ENCODE peak calls at places on chromosomes 6 and 20, in ten cellular contexts. P is tibial nerve, F is neural progenitor cell, C is hepatocyte, Q is uterus, Y is heart right ventricle, K is HepG2, L is cardiac muscle cell, Z is ovary, T is body of pancreas. E is an unnamed sample.

GRCh38 chr20:16018881-16019280 is 554.4 kb downstream of the KIF16B start:
- DNase-seq in Z (no peak), Y (no peak), C (no peak), F (no peak), P (no peak), K (no peak), T (no peak), Q (no peak), L (no peak), E (no peak)

GRCh38 chr6:11398451-11399326 is 138.9 kb upstream of the TMEM170B start:
- DNase-seq in K (peak; percentile 97), Q (no peak), F (no peak), L (peak; percentile 36), Y (no peak), P (no peak), T (no peak), Z (no peak), C (peak; percentile 50), E (peak; percentile 36)

GRCh38 chr6:108598316-108598863 is 37.7 kb downstream of the FOXO3 start:
- DNase-seq in Q (no peak), L (peak; percentile 54), Z (no peak), T (no peak), P (no peak), F (no peak), Y (no peak), C (peak; percentile 59), K (no peak), E (no peak)

GRCh38 chr6:14110001-14110818 is 7.4 kb upstream of the CD83 start:
- DNase-seq in Y (no peak), C (no peak), Q (no peak), K (no peak), F (no peak), Z (no peak), T (no peak), P (no peak), L (no peak), E (no peak)

GRCh38 chr6:136723780-136724179 is 68.5 kb downstream of the MAP3K5 start:
- DNase-seq in Z (no peak), T (peak; percentile 32), P (no peak), K (no peak), Q (no peak), C (no peak), Y (no peak), L (no peak), F (no peak), E (peak; percentile 44)

GRCh38 chr6:25337004-25337403 is 57.8 kb downstream of the CARMIL1 start:
- DNase-seq in K (no peak), F (no peak), P (no peak), Q (no peak), L (peak; percentile 48), T (no peak), Z (no peak), Y (no peak), C (no peak), E (no peak)

GRCh38 chr6:70270287-70271005 is 32.4 kb downstream of the COL9A1 start:
- DNase-seq in L (no peak), C (no peak), Q (no peak), K (no peak), Z (no peak), Y (no peak), F (peak; percentile 88), T (no peak), P (no peak), E (peak; percentile 94)

GRCh38 chr20:18577942-18578341 is 9.9 kb upstream of the DTD1 start:
- DNase-seq in K (no peak), T (no peak), L (no peak), Y (no peak), P (no peak), C (no peak), Z (no peak), Q (no peak), F (no peak), E (no peak)

GRCh38 chr6:28225056-28225834 is at the start of gene ZSCAN9:
- DNase-seq in Q (peak; percentile 87), C (peak; percentile 93), Z (peak; percentile 85), K (peak; percentile 86), P (peak; percentile 55), Y (peak; percentile 84), F (peak; percentile 96), L (peak; percentile 93), T (peak; percentile 89), E (peak; percentile 75)

GRCh38 chr6:28218312-28219248 is 6.5 kb upstream of the ZSCAN9 start:
- DNase-seq in K (peak; percentile 70), C (peak; percentile 77), T (peak; percentile 78), Y (peak; percentile 85), Q (peak; percentile 51), P (peak; percentile 30), L (peak; percentile 78), F (peak; percentile 69), Z (peak; percentile 58), E (peak; percentile 75)

GRCh38 chr6:28226460-28226859 is 1.4 kb downstream of the ZSCAN9 start:
- DNase-seq in P (no peak), C (no peak), Y (no peak), T (no peak), Z (no peak), L (no peak), F (no peak), K (no peak), Q (no peak), E (no peak)

GRCh38 chr6:28220164-28221133 is 4.6 kb upstream of the ZSCAN9 start:
- DNase-seq in Y (no peak), L (no peak), P (no peak), C (no peak), F (no peak), T (no peak), K (no peak), Q (no peak), Z (no peak), E (no peak)

DNA sequence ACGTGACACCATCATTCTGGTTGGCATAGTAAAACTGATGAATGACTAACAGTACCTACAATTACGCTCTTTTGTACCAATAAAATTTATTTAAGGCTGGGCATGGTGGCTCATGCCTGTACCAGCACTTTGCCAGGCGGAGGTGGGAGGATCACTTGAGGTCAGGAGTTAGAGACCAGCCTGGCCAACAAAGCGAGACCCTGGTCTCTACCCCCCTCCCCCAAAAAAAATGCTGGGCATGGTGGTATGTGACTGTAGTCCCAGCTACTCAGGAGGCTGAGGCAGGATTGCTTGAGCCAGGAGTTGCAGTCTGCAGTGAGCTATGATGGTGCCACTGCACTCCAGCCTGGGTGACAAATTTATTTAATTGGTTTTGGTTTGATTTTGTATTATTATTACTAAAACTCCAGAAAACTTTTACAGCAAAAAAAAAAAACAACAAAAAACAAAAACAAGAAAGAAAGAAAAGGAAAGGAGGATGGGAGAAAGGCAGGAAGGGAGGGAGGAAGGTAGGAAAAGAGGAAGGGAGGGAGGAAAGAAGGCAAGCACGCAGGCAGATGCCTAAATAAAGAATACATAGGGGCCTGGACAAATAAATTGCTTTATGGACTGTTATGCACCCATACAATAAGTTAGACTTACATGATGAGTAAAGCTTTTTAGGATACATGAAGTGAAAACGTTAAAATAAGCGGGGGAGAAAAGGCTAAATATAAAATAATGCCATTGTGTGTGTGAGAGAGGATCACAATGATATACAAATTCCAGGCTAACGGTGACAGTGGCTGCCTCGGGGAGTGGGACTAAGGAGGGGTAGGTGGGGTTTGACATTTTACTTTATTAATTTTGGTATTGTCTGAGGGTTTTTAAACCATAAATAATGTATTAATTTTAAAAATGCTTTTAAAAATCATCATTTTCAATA is 682 bp upstream of the ZSCAN9 start:
- DNase-seq in F (no peak), Y (no peak), K (no peak), P (no peak), C (no peak), Z (no peak), L (no peak), Q (no peak), T (no peak), E (no peak)
- H3K27ac ChIP-seq in F (no peak overlapping the region), Y (peak overlapping the region; percentile 72), K (peak overlapping the region; percentile 55), P (peak overlapping the region; percentile 61), C (peak overlapping the region; percentile 76), Z (no peak overlapping the region), L (peak overlapping the region; percentile 88), Q (peak overlapping the region; percentile 83), T (peak overlapping the region; percentile 34), E (peak overlapping the region; percentile 77)

DNA sequence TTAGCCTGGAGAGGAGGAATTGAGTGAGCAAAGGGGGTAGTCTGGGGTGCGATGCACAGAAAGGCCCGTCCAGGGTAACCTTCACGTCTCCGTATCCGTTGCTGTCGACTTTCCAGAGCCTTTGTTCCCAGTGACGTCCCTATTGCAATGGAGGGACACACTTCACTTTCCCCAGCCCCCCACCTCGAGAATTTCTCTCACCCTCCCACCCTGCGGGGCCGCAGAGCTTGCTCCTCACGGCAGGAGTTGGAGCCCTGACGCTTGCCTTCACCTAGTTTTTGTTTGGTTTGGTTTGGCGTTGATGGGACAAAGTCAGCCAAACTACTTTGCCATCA is 633 bp upstream of the MOXD1 start:
- DNase-seq in C (no peak), Q (no peak), P (no peak), Y (no peak), K (no peak), T (no peak), F (peak; percentile 31), L (no peak), Z (no peak), E (no peak)
- H3K4me3 ChIP-seq in C (peak overlapping the region; percentile 89), Q (peak overlapping the region; percentile 53), P (peak overlapping the region; percentile 82), Y (peak overlapping the region; percentile 69), K (peak overlapping the region; percentile 45), T (no peak overlapping the region), F (peak overlapping the region; percentile 82), L (peak overlapping the region; percentile 81), Z (peak overlapping the region; percentile 75), E (no peak overlapping the region)

DNA sequence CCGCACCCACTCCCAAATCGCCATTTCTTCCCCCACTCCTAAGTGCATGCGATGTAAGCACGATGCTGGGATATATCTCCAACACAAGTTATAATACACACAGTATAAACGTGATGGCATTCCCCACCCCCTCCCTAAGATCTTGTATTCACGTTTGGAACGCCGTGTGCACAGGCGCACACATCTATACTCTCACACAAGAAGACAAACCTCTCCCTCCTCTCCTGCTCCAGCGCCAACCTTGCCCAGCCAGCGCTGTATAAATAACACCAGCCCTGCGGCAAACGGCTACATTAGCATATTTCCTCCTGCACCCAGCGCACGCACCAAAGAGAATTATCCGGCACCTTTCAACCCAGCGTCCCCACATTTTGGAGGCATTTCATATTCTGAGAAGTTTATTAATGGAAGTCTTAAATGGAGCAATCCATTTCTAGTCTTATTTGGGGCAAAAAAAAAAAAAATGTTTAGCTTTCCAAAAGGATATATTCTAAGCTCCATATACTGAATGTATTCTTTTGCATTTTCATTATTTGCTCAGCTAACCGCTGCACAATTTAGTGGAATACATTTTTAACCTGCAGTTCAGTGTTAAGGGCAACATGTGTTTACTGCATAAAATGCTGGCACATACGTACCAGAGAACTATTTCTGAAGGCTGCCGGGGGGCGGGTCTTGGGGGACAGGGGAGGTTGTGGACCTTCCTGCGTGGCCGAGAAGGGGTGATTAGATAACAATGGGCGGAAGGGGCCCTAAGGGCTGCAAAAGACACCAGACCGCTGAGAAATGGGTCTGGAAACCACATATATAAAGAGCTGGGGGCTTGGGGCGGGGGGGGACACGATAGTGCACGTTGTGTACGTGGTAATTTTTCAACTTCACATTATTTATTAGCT is 1.1 kb upstream of the SLC22A23 start:
- DNase-seq in F (peak; percentile 59), C (peak; percentile 61), Q (peak; percentile 28), L (peak; percentile 31), P (no peak), Z (no peak), K (peak; percentile 37), Y (peak; percentile 26), T (peak; percentile 77), E (peak; percentile 56)
- H3K27ac ChIP-seq in F (no peak overlapping the region), C (no peak overlapping the region), Q (peak overlapping the region; percentile 75), L (no peak overlapping the region), P (peak overlapping the region; percentile 69), Z (peak overlapping the region; percentile 41), K (no peak overlapping the region), Y (peak overlapping the region; percentile 56), T (peak overlapping the region; percentile 56), E (no peak overlapping the region)

DNA sequence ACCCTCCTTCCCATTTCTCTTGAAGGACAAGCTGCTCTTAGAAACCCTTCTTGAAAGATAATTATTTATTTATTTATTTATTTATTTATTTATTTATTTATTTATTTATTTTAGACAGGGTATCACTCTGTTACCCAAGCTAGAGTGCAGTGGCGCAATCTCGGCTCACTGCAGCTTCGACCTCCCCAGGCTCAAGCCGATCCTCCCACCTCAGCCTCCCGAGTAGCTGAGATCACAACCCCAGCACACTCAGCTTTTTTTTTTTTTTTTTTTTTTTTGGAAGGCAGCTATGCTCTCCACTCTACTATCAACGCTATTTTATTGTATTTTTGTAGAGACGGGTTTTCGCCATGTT is 1.2 kb upstream of the HEBP2 start:
- DNase-seq in Z (no peak), T (no peak), P (no peak), F (no peak), C (no peak), K (no peak), L (no peak), Y (no peak), Q (no peak), E (no peak)
- H3K4me3 ChIP-seq in Z (peak overlapping the region; percentile 95), T (no peak overlapping the region), P (no peak overlapping the region), F (no peak overlapping the region), C (peak overlapping the region; percentile 84), K (peak overlapping the region; percentile 73), L (no peak overlapping the region), Y (peak overlapping the region; percentile 91), Q (peak overlapping the region; percentile 84), E (peak overlapping the region; percentile 85)